ENCODE peak calls at places on chromosome 10, in five cellular contexts. One of them, this sample, is unnamed.
A peak's percentile ranks its signal among the peaks of the same experiment; 100 is the strongest.

GRCh38 chr10:6204341-6205191 is 1.8 kb downstream of the PFKFB3 start:
- DNase-seq in left ventricle myocardium inferior: peak; percentile 53
- DNase-seq in neural crest cell: no peak
- DNase-seq in bronchial epithelial cell: peak; percentile 88
- DNase-seq in fibroblast of mammary gland: peak; percentile 85
- DNase-seq in this sample: no peak

GRCh38 chr10:118547282-118547681 is 48.2 kb downstream of the PRLHR start:
- DNase-seq in left ventricle myocardium inferior: no peak
- DNase-seq in neural crest cell: no peak
- DNase-seq in bronchial epithelial cell: peak; percentile 53
- DNase-seq in fibroblast of mammary gland: no peak
- DNase-seq in this sample: no peak

GRCh38 chr10:3886666-3887251 is 101.8 kb upstream of the KLF6 start:
- DNase-seq in left ventricle myocardium inferior: no peak
- DNase-seq in neural crest cell: no peak
- DNase-seq in bronchial epithelial cell: peak; percentile 95
- DNase-seq in fibroblast of mammary gland: peak; percentile 97
- DNase-seq in this sample: peak; percentile 39

GRCh38 chr10:118332247-118332646 is 9.9 kb downstream of the FAM204A start:
- DNase-seq in left ventricle myocardium inferior: no peak
- DNase-seq in neural crest cell: no peak
- DNase-seq in bronchial epithelial cell: peak; percentile 4
- DNase-seq in fibroblast of mammary gland: no peak
- DNase-seq in this sample: no peak

GRCh38 chr10:75513292-75513691 is 81.9 kb downstream of the LRMDA start:
- DNase-seq in left ventricle myocardium inferior: no peak
- DNase-seq in neural crest cell: no peak
- DNase-seq in bronchial epithelial cell: no peak
- DNase-seq in fibroblast of mammary gland: no peak
- DNase-seq in this sample: no peak

GRCh38 chr10:44004913-44005787 is 356.5 kb upstream of the ZNF32 start:
- DNase-seq in left ventricle myocardium inferior: no peak
- DNase-seq in neural crest cell: no peak
- DNase-seq in bronchial epithelial cell: no peak
- DNase-seq in fibroblast of mammary gland: no peak
- DNase-seq in this sample: no peak

GRCh38 chr10:51321968-51322367 is 247.7 kb downstream of the PRKG1 start:
- DNase-seq in left ventricle myocardium inferior: no peak
- DNase-seq in neural crest cell: no peak
- DNase-seq in bronchial epithelial cell: peak; percentile 26
- DNase-seq in fibroblast of mammary gland: peak; percentile 65
- DNase-seq in this sample: no peak

GRCh38 chr10:34433241-34434076 is 381.6 kb downstream of the PARD3 start:
- DNase-seq in left ventricle myocardium inferior: no peak
- DNase-seq in neural crest cell: no peak
- DNase-seq in bronchial epithelial cell: no peak
- DNase-seq in fibroblast of mammary gland: peak; percentile 85
- DNase-seq in this sample: peak; percentile 88

GRCh38 chr10:103745264-103746247 is 109.8 kb downstream of the SH3PXD2A start:
- DNase-seq in left ventricle myocardium inferior: no peak
- DNase-seq in neural crest cell: no peak
- DNase-seq in bronchial epithelial cell: peak; percentile 92
- DNase-seq in fibroblast of mammary gland: peak; percentile 43
- DNase-seq in this sample: no peak

GRCh38 chr10:58326967-58327381 is 7.8 kb upstream of the UBE2D1 start:
- DNase-seq in left ventricle myocardium inferior: peak; percentile 57
- DNase-seq in neural crest cell: no peak
- DNase-seq in bronchial epithelial cell: peak; percentile 14
- DNase-seq in fibroblast of mammary gland: peak; percentile 83
- DNase-seq in this sample: no peak

DNA sequence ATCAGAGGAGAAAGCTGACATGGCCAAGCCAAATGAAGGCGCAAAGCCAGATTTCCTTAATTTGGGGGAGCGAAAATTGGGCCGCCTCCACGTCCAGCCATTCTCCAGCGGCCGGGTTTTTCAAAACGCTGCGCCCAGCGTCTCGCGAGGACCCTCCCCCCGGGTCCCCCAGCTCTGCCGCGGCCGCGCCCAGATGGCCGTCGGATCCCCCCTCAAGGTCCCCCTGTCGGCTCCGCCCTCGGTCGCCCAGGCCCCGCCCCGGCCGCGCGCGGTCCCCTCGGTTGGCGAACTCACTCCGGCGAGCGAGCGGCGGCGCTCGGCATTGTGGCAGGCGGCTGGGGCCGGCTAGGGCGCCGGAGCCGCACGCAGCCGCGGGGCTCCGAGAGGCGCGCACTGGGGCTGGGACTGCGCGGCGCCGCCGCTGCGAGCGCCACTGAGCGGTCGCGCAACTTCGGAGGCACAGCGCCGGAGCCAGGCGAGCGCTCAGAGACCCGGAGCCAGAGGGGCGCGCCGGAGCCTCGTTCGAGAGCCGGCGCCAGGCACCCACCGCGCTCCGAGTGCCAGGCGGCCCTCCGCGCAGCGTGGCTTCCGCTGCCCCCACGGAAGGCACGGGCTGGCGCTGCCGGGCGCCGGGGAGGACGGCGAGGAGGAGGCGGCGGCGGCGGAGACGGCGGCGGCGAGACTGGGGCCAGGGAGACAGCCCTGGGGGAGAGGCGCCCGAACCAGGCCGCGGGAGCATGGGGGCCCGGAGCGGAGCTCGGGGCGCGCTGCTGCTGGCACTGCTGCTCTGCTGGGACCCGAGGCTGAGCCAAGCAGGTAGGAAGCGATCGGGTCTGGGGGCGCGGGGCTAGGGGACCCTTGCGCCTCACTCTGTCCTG is at the start of gene UNC5B:
- DNase-seq in left ventricle myocardium inferior: peak; percentile 93
- DNase-seq in neural crest cell: peak; percentile 91
- DNase-seq in bronchial epithelial cell: peak; percentile 53
- DNase-seq in fibroblast of mammary gland: peak; percentile 77
- DNase-seq in this sample: peak; percentile 72
- TF ChIP-seq CTCF in left ventricle myocardium inferior: peak; percentile 65
- TF ChIP-seq CTCF in neural crest cell: peak; percentile 55
- TF ChIP-seq CTCF in bronchial epithelial cell: peak; percentile 35
- TF ChIP-seq CTCF in fibroblast of mammary gland: no peak
- TF ChIP-seq CTCF in this sample: peak; percentile 11

GRCh38 chr10:52918714-52919316 is 146.2 kb upstream of the MBL2 start:
- DNase-seq in left ventricle myocardium inferior: no peak
- DNase-seq in neural crest cell: no peak
- DNase-seq in bronchial epithelial cell: no peak
- DNase-seq in fibroblast of mammary gland: no peak
- DNase-seq in this sample: no peak
- TF ChIP-seq CTCF in left ventricle myocardium inferior: no peak
- TF ChIP-seq CTCF in neural crest cell: no peak
- TF ChIP-seq CTCF in bronchial epithelial cell: no peak
- TF ChIP-seq CTCF in fibroblast of mammary gland: no peak
- TF ChIP-seq CTCF in this sample: no peak

GRCh38 chr10:73967544-73967943 is 30.4 kb upstream of the VCL start:
- DNase-seq in left ventricle myocardium inferior: no peak
- DNase-seq in neural crest cell: no peak
- DNase-seq in bronchial epithelial cell: no peak
- DNase-seq in fibroblast of mammary gland: no peak
- DNase-seq in this sample: no peak

GRCh38 chr10:73964743-73965142 is 33.2 kb upstream of the VCL start:
- DNase-seq in left ventricle myocardium inferior: no peak
- DNase-seq in neural crest cell: no peak
- DNase-seq in bronchial epithelial cell: no peak
- DNase-seq in fibroblast of mammary gland: no peak
- DNase-seq in this sample: no peak

GRCh38 chr10:73968101-73968515 is 29.8 kb upstream of the VCL start:
- DNase-seq in left ventricle myocardium inferior: no peak
- DNase-seq in neural crest cell: no peak
- DNase-seq in bronchial epithelial cell: no peak
- DNase-seq in fibroblast of mammary gland: no peak
- DNase-seq in this sample: no peak

GRCh38 chr10:73967022-73967429 is 30.9 kb upstream of the VCL start:
- DNase-seq in left ventricle myocardium inferior: no peak
- DNase-seq in neural crest cell: no peak
- DNase-seq in bronchial epithelial cell: no peak
- DNase-seq in fibroblast of mammary gland: no peak
- DNase-seq in this sample: no peak

DNA sequence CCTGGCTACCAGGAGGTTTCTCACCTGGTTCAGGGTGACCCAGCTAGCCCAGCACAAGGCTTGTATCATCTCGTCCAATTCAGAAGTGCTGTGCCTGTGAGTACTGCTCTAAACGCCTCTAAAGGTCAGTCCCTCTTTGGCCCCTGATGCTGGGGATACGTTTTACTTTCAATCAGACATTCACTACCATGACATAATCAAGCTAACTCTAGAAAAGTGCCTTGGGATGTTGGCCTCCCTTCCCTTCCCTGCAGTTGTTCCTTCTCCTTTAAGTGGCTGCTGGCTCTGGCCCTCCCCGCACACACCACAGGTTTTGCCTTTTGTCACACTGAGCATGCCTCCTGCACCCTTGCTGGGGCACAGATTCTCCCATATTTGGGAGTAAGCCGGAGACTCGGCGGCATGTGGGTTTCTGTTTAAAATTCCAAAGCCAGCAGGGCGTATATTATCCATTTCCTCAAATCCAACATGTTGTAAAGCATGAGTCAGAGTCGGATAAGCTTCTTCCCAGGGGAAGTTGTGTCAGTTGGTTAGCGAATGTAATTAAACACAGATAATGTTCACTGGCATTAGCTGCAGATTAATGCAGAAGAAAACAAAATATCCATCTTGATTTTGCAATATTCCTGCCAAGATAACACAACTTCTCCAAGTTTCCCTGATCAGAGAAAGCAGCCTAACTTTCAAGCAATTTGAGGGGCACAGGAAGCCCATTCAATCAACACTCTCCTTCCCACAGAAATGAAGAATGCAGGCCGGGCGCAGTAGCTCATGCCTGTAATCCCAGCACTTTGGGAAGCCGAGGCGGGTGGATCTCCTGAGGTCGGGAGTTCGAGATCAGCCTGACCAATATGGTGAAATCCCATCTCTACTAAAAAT is 31.8 kb upstream of the VCL start:
- DNase-seq in left ventricle myocardium inferior: peak; percentile 80
- DNase-seq in neural crest cell: peak; percentile 25
- DNase-seq in bronchial epithelial cell: peak; percentile 99
- DNase-seq in fibroblast of mammary gland: peak; percentile 99
- DNase-seq in this sample: peak; percentile 99
- TF ChIP-seq CTCF in left ventricle myocardium inferior: no peak
- TF ChIP-seq CTCF in neural crest cell: no peak
- TF ChIP-seq CTCF in bronchial epithelial cell: no peak
- TF ChIP-seq CTCF in fibroblast of mammary gland: no peak
- TF ChIP-seq CTCF in this sample: no peak

DNA sequence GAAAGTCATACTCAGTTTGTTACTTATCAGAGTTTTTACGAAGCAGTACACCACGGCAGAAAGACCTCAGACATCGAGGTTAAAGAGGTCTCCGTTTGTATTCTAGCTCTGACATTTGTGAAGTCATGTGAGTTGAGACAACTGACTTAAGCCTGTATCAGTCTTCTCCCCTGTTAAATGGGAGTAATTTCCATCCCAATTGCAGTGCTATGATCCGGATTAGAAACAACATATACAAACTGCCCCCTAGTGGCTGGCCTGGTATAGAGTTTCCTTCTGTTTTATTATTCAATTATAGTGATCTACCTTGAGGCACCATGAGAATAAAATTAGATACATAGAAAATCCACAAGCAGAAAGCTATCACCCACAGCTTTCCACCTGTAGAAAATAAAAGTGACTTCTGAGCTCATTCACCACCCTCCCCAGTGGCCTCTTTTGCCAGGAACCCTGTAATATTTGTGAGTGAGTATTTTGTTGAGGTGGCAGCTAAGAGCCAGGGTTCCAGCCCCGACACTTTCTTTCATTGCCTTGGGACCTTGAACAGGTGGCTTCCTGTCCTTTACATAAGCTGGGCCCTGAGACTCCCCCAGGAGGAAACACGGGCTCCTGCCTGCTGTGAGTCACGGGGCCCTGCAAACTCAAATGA is 607.2 kb upstream of the MGMT start:
- DNase-seq in left ventricle myocardium inferior: no peak
- DNase-seq in neural crest cell: peak; percentile 40
- DNase-seq in bronchial epithelial cell: no peak
- DNase-seq in fibroblast of mammary gland: peak; percentile 39
- DNase-seq in this sample: no peak
- TF ChIP-seq CTCF in left ventricle myocardium inferior: peak; percentile 68
- TF ChIP-seq CTCF in neural crest cell: peak; percentile 73
- TF ChIP-seq CTCF in bronchial epithelial cell: peak; percentile 23
- TF ChIP-seq CTCF in fibroblast of mammary gland: peak; percentile 55
- TF ChIP-seq CTCF in this sample: peak; percentile 12

GRCh38 chr10:126857178-126857806 is 47.9 kb upstream of the DOCK1 start:
- DNase-seq in left ventricle myocardium inferior: no peak
- DNase-seq in neural crest cell: no peak
- DNase-seq in bronchial epithelial cell: no peak
- DNase-seq in fibroblast of mammary gland: no peak
- DNase-seq in this sample: no peak
- TF ChIP-seq CTCF in left ventricle myocardium inferior: peak; percentile 19
- TF ChIP-seq CTCF in neural crest cell: no peak
- TF ChIP-seq CTCF in bronchial epithelial cell: no peak
- TF ChIP-seq CTCF in fibroblast of mammary gland: peak; percentile 2
- TF ChIP-seq CTCF in this sample: no peak

GRCh38 chr10:89555688-89556445 is 20.5 kb upstream of the SLC16A12 start:
- DNase-seq in left ventricle myocardium inferior: no peak
- DNase-seq in neural crest cell: no peak
- DNase-seq in bronchial epithelial cell: no peak
- DNase-seq in fibroblast of mammary gland: peak; percentile 53
- DNase-seq in this sample: no peak
- TF ChIP-seq CTCF in left ventricle myocardium inferior: peak; percentile 56
- TF ChIP-seq CTCF in neural crest cell: no peak
- TF ChIP-seq CTCF in bronchial epithelial cell: no peak
- TF ChIP-seq CTCF in fibroblast of mammary gland: peak; percentile 26
- TF ChIP-seq CTCF in this sample: no peak

GRCh38 chr10:86521620-86522384 is at the start of gene WAPL:
- DNase-seq in left ventricle myocardium inferior: peak; percentile 97
- DNase-seq in neural crest cell: peak; percentile 93
- DNase-seq in bronchial epithelial cell: peak; percentile 75
- DNase-seq in fibroblast of mammary gland: peak; percentile 87
- DNase-seq in this sample: peak; percentile 79
- TF ChIP-seq CTCF in left ventricle myocardium inferior: no peak
- TF ChIP-seq CTCF in neural crest cell: no peak
- TF ChIP-seq CTCF in bronchial epithelial cell: no peak
- TF ChIP-seq CTCF in fibroblast of mammary gland: no peak
- TF ChIP-seq CTCF in this sample: no peak